ENCODE peak calls at places on chromosomes 7 and 10, in nine cellular contexts. One of them, this sample, is unnamed.

GRCh38 chr7:36408589-36408988 is 18.9 kb downstream of the ANLN start:
- DNase-seq in A549: no peak
- DNase-seq in IMR-90: no peak
- DNase-seq in stomach: no peak
- DNase-seq in SK-N-SH: no peak
- DNase-seq in epithelial cell of esophagus: peak
- DNase-seq in cardiac muscle cell: no peak
- DNase-seq in coronary artery: no peak
- DNase-seq in tibial artery: no peak
- DNase-seq in this sample: peak

GRCh38 chr10:30464675-30465074 is 30.7 kb downstream of the MAP3K8 start:
- DNase-seq in A549: no peak
- DNase-seq in IMR-90: no peak
- DNase-seq in stomach: no peak
- DNase-seq in SK-N-SH: no peak
- DNase-seq in epithelial cell of esophagus: no peak
- DNase-seq in cardiac muscle cell: no peak
- DNase-seq in coronary artery: no peak
- DNase-seq in tibial artery: no peak
- DNase-seq in this sample: no peak

GRCh38 chr7:101673951-101674350 is 44.9 kb upstream of the MYL10 start:
- DNase-seq in A549: no peak
- DNase-seq in IMR-90: no peak
- DNase-seq in stomach: no peak
- DNase-seq in SK-N-SH: no peak
- DNase-seq in epithelial cell of esophagus: peak
- DNase-seq in cardiac muscle cell: no peak
- DNase-seq in coronary artery: no peak
- DNase-seq in tibial artery: no peak
- DNase-seq in this sample: no peak

GRCh38 chr7:151696738-151697514 is 177.2 kb upstream of the RHEB start:
- DNase-seq in A549: peak
- DNase-seq in IMR-90: no peak
- DNase-seq in stomach: peak
- DNase-seq in SK-N-SH: peak
- DNase-seq in epithelial cell of esophagus: peak
- DNase-seq in cardiac muscle cell: peak
- DNase-seq in coronary artery: no peak
- DNase-seq in tibial artery: no peak
- DNase-seq in this sample: no peak

GRCh38 chr7:101126651-101127459 is at the start of gene SERPINE1:
- DNase-seq in A549: peak
- DNase-seq in IMR-90: peak
- DNase-seq in stomach: peak
- DNase-seq in SK-N-SH: peak
- DNase-seq in epithelial cell of esophagus: peak
- DNase-seq in cardiac muscle cell: peak
- DNase-seq in coronary artery: peak
- DNase-seq in tibial artery: peak
- DNase-seq in this sample: peak

GRCh38 chr7:26655761-26656160 is 208.6 kb downstream of the SKAP2 start:
- DNase-seq in A549: no peak
- DNase-seq in IMR-90: no peak
- DNase-seq in stomach: no peak
- DNase-seq in SK-N-SH: no peak
- DNase-seq in epithelial cell of esophagus: no peak
- DNase-seq in cardiac muscle cell: peak
- DNase-seq in coronary artery: no peak
- DNase-seq in tibial artery: no peak
- DNase-seq in this sample: no peak

GRCh38 chr7:17564678-17565209 is 266.3 kb downstream of the AHR start:
- DNase-seq in A549: no peak
- DNase-seq in IMR-90: peak
- DNase-seq in stomach: no peak
- DNase-seq in SK-N-SH: no peak
- DNase-seq in epithelial cell of esophagus: peak
- DNase-seq in cardiac muscle cell: no peak
- DNase-seq in coronary artery: no peak
- DNase-seq in tibial artery: no peak
- DNase-seq in this sample: peak

GRCh38 chr10:51389415-51390342 is 309.7 kb downstream of the CSTF2T start:
- DNase-seq in A549: no peak
- DNase-seq in IMR-90: peak
- DNase-seq in stomach: peak
- DNase-seq in SK-N-SH: peak
- DNase-seq in epithelial cell of esophagus: peak
- DNase-seq in cardiac muscle cell: peak
- DNase-seq in coronary artery: no peak
- DNase-seq in tibial artery: no peak
- DNase-seq in this sample: peak

GRCh38 chr7:18414885-18415284 is 80.7 kb upstream of the HDAC9 start:
- DNase-seq in A549: no peak
- DNase-seq in IMR-90: no peak
- DNase-seq in stomach: no peak
- DNase-seq in SK-N-SH: no peak
- DNase-seq in epithelial cell of esophagus: no peak
- DNase-seq in cardiac muscle cell: no peak
- DNase-seq in coronary artery: no peak
- DNase-seq in tibial artery: no peak
- DNase-seq in this sample: no peak

GRCh38 chr10:27620425-27621397 is 116.6 kb downstream of the RAB18 start:
- DNase-seq in A549: no peak
- DNase-seq in IMR-90: peak
- DNase-seq in stomach: no peak
- DNase-seq in SK-N-SH: no peak
- DNase-seq in epithelial cell of esophagus: peak
- DNase-seq in cardiac muscle cell: no peak
- DNase-seq in coronary artery: no peak
- DNase-seq in tibial artery: peak
- DNase-seq in this sample: peak

GRCh38 chr7:141698247-141699015 is 3.5 kb downstream of the DENND11 start:
- DNase-seq in A549: no peak
- DNase-seq in IMR-90: no peak
- DNase-seq in stomach: no peak
- DNase-seq in SK-N-SH: no peak
- DNase-seq in epithelial cell of esophagus: no peak
- DNase-seq in cardiac muscle cell: no peak
- DNase-seq in coronary artery: no peak
- DNase-seq in tibial artery: no peak
- DNase-seq in this sample: no peak

GRCh38 chr7:158161194-158161593 is 426.4 kb downstream of the PTPRN2 start:
- DNase-seq in A549: no peak
- DNase-seq in IMR-90: no peak
- DNase-seq in stomach: no peak
- DNase-seq in SK-N-SH: no peak
- DNase-seq in epithelial cell of esophagus: no peak
- DNase-seq in cardiac muscle cell: no peak
- DNase-seq in coronary artery: peak
- DNase-seq in tibial artery: no peak
- DNase-seq in this sample: no peak

GRCh38 chr10:67506083-67506756 is 189.8 kb downstream of the CTNNA3 start:
- DNase-seq in A549: no peak
- DNase-seq in IMR-90: no peak
- DNase-seq in stomach: no peak
- DNase-seq in SK-N-SH: no peak
- DNase-seq in epithelial cell of esophagus: no peak
- DNase-seq in cardiac muscle cell: no peak
- DNase-seq in coronary artery: no peak
- DNase-seq in tibial artery: no peak
- DNase-seq in this sample: no peak

GRCh38 chr10:97119058-97119832 is 66.5 kb downstream of the SLIT1 start:
- DNase-seq in A549: no peak
- DNase-seq in IMR-90: no peak
- DNase-seq in stomach: no peak
- DNase-seq in SK-N-SH: peak
- DNase-seq in epithelial cell of esophagus: no peak
- DNase-seq in cardiac muscle cell: no peak
- DNase-seq in coronary artery: no peak
- DNase-seq in tibial artery: no peak
- DNase-seq in this sample: no peak

GRCh38 chr7:88354999-88355398 is 48.3 kb upstream of the STEAP4 start:
- DNase-seq in A549: no peak
- DNase-seq in IMR-90: no peak
- DNase-seq in stomach: no peak
- DNase-seq in SK-N-SH: no peak
- DNase-seq in epithelial cell of esophagus: no peak
- DNase-seq in cardiac muscle cell: no peak
- DNase-seq in coronary artery: no peak
- DNase-seq in tibial artery: no peak
- DNase-seq in this sample: no peak

GRCh38 chr10:794382-794956 is 105.0 kb upstream of the DIP2C start:
- DNase-seq in A549: no peak
- DNase-seq in IMR-90: peak
- DNase-seq in stomach: no peak
- DNase-seq in SK-N-SH: peak
- DNase-seq in epithelial cell of esophagus: no peak
- DNase-seq in cardiac muscle cell: no peak
- DNase-seq in coronary artery: peak
- DNase-seq in tibial artery: peak
- DNase-seq in this sample: no peak

GRCh38 chr10:114766470-114766869 is 55.1 kb upstream of the FHIP2A start:
- DNase-seq in A549: no peak
- DNase-seq in IMR-90: peak
- DNase-seq in stomach: no peak
- DNase-seq in SK-N-SH: no peak
- DNase-seq in epithelial cell of esophagus: no peak
- DNase-seq in cardiac muscle cell: no peak
- DNase-seq in coronary artery: no peak
- DNase-seq in tibial artery: no peak
- DNase-seq in this sample: no peak
- H3K4me3 ChIP-seq in A549: no peak
- H3K4me3 ChIP-seq in IMR-90: no peak
- H3K4me3 ChIP-seq in stomach: peak
- H3K4me3 ChIP-seq in SK-N-SH: peak
- H3K4me3 ChIP-seq in epithelial cell of esophagus: no peak
- H3K4me3 ChIP-seq in cardiac muscle cell: peak
- H3K4me3 ChIP-seq in coronary artery: peak
- H3K4me3 ChIP-seq in tibial artery: no peak
- H3K4me3 ChIP-seq in this sample: no peak

GRCh38 chr10:3512263-3512662 is 272.7 kb downstream of the KLF6 start:
- DNase-seq in A549: no peak
- DNase-seq in IMR-90: no peak
- DNase-seq in stomach: no peak
- DNase-seq in SK-N-SH: no peak
- DNase-seq in epithelial cell of esophagus: no peak
- DNase-seq in cardiac muscle cell: no peak
- DNase-seq in coronary artery: no peak
- DNase-seq in tibial artery: no peak
- DNase-seq in this sample: no peak
- TF ChIP-seq CTCF in A549: no peak
- TF ChIP-seq CTCF in IMR-90: no peak
- TF ChIP-seq CTCF in stomach: no peak
- TF ChIP-seq CTCF in SK-N-SH: peak
- TF ChIP-seq CTCF in epithelial cell of esophagus: no peak
- TF ChIP-seq CTCF in cardiac muscle cell: peak
- TF ChIP-seq CTCF in coronary artery: no peak
- TF ChIP-seq CTCF in tibial artery: no peak
- TF ChIP-seq CTCF in this sample: peak

GRCh38 chr7:75639071-75639892 is 99.5 kb downstream of the HIP1 start:
- DNase-seq in A549: no peak
- DNase-seq in IMR-90: peak
- DNase-seq in stomach: peak
- DNase-seq in SK-N-SH: peak
- DNase-seq in epithelial cell of esophagus: peak
- DNase-seq in cardiac muscle cell: peak
- DNase-seq in coronary artery: no peak
- DNase-seq in tibial artery: peak
- DNase-seq in this sample: peak

GRCh38 chr7:75642810-75643486 is 95.8 kb downstream of the HIP1 start:
- DNase-seq in A549: peak
- DNase-seq in IMR-90: peak
- DNase-seq in stomach: peak
- DNase-seq in SK-N-SH: peak
- DNase-seq in epithelial cell of esophagus: peak
- DNase-seq in cardiac muscle cell: peak
- DNase-seq in coronary artery: no peak
- DNase-seq in tibial artery: no peak
- DNase-seq in this sample: peak

GRCh38 chr7:75639893-75640600 is 98.7 kb downstream of the HIP1 start:
- DNase-seq in A549: no peak
- DNase-seq in IMR-90: no peak
- DNase-seq in stomach: no peak
- DNase-seq in SK-N-SH: no peak
- DNase-seq in epithelial cell of esophagus: no peak
- DNase-seq in cardiac muscle cell: peak
- DNase-seq in coronary artery: no peak
- DNase-seq in tibial artery: no peak
- DNase-seq in this sample: no peak

GRCh38 chr7:75638607-75639070 is 100.1 kb downstream of the HIP1 start:
- DNase-seq in A549: no peak
- DNase-seq in IMR-90: peak
- DNase-seq in stomach: peak
- DNase-seq in SK-N-SH: peak
- DNase-seq in epithelial cell of esophagus: peak
- DNase-seq in cardiac muscle cell: peak
- DNase-seq in coronary artery: peak
- DNase-seq in tibial artery: peak
- DNase-seq in this sample: no peak

GRCh38 chr7:75637854-75638606 is 100.7 kb downstream of the HIP1 start:
- DNase-seq in A549: no peak
- DNase-seq in IMR-90: no peak
- DNase-seq in stomach: no peak
- DNase-seq in SK-N-SH: peak
- DNase-seq in epithelial cell of esophagus: no peak
- DNase-seq in cardiac muscle cell: no peak
- DNase-seq in coronary artery: no peak
- DNase-seq in tibial artery: no peak
- DNase-seq in this sample: no peak
- H3K4me3 ChIP-seq in A549: peak
- H3K4me3 ChIP-seq in IMR-90: peak
- H3K4me3 ChIP-seq in stomach: peak
- H3K4me3 ChIP-seq in SK-N-SH: peak
- H3K4me3 ChIP-seq in epithelial cell of esophagus: peak
- H3K4me3 ChIP-seq in cardiac muscle cell: peak
- H3K4me3 ChIP-seq in coronary artery: peak
- H3K4me3 ChIP-seq in tibial artery: peak
- H3K4me3 ChIP-seq in this sample: peak

GRCh38 chr10:12135631-12136030 is 6.2 kb downstream of the SEC61A2 start:
- DNase-seq in A549: no peak
- DNase-seq in IMR-90: peak
- DNase-seq in stomach: no peak
- DNase-seq in SK-N-SH: no peak
- DNase-seq in epithelial cell of esophagus: no peak
- DNase-seq in cardiac muscle cell: no peak
- DNase-seq in coronary artery: no peak
- DNase-seq in tibial artery: no peak
- DNase-seq in this sample: no peak

GRCh38 chr10:12144538-12144937 is 15.1 kb downstream of the SEC61A2 start:
- DNase-seq in A549: no peak
- DNase-seq in IMR-90: no peak
- DNase-seq in stomach: no peak
- DNase-seq in SK-N-SH: no peak
- DNase-seq in epithelial cell of esophagus: no peak
- DNase-seq in cardiac muscle cell: no peak
- DNase-seq in coronary artery: no peak
- DNase-seq in tibial artery: no peak
- DNase-seq in this sample: no peak

DNA sequence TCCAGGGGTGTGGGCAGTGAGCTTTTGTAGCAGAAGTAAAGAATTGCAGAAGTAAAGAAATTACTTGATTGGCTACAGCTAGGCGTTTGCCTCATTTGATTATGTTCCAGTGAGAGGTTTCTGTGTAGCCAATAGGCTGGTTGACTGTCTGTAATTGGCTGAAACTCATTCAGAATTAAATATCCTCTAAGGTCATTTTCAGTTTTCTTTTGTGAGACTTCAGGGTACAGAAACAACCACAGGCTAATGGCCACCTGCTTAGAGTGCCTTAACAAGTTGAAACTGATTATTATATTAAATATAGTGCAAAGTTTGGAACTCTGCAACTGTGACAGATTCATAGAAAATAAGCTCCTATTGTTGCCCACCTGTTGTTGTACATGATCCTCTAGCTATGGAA is 10.6 kb downstream of the SEC61A2 start:
- DNase-seq in A549: no peak
- DNase-seq in IMR-90: no peak
- DNase-seq in stomach: no peak
- DNase-seq in SK-N-SH: no peak
- DNase-seq in epithelial cell of esophagus: no peak
- DNase-seq in cardiac muscle cell: no peak
- DNase-seq in coronary artery: no peak
- DNase-seq in tibial artery: no peak
- DNase-seq in this sample: no peak
- TF ChIP-seq CTCF in A549: no peak
- TF ChIP-seq CTCF in IMR-90: no peak
- TF ChIP-seq CTCF in stomach: no peak
- TF ChIP-seq CTCF in SK-N-SH: no peak
- TF ChIP-seq CTCF in epithelial cell of esophagus: no peak
- TF ChIP-seq CTCF in cardiac muscle cell: no peak
- TF ChIP-seq CTCF in coronary artery: no peak
- TF ChIP-seq CTCF in tibial artery: no peak
- TF ChIP-seq CTCF in this sample: no peak

This sample was measured in foreskin fibroblast.